ENCODE peak calls at places on chromosomes 2 and 18, in six cellular contexts. K, F, V, O, U and Q are unnamed samples.
A peak's percentile ranks its signal among the peaks of the same experiment; 100 is the strongest.

GRCh38 chr2:233120459-233120858 is 60.3 kb downstream of the INPP5D start:
- DNase-seq in K (no peak), F (no peak), V (no peak), O (no peak), U (no peak), Q (no peak)

GRCh38 chr18:12309683-12310198 is 1.7 kb downstream of the TUBB6 start:
- DNase-seq in K (no peak), F (no peak), V (no peak), O (no peak), U (no peak), Q (no peak)

GRCh38 chr2:241772063-241772499 is 4.5 kb upstream of the GAL3ST2 start:
- DNase-seq in K (peak; percentile 67), F (no peak), V (no peak), O (no peak), U (no peak), Q (no peak)

GRCh38 chr2:149161481-149162225 is 123.2 kb downstream of the LYPD6B start:
- DNase-seq in K (no peak), F (no peak), V (no peak), O (no peak), U (no peak), Q (no peak)

GRCh38 chr2:73269686-73270465 is 14.4 kb downstream of the FBXO41 start:
- DNase-seq in K (no peak), F (no peak), V (no peak), O (no peak), U (no peak), Q (no peak)

GRCh38 chr18:51021226-51021965 is 8.6 kb upstream of the SMAD4 start:
- DNase-seq in K (no peak), F (no peak), V (no peak), O (no peak), U (no peak), Q (no peak)

GRCh38 chr2:163755366-163755765 is 19.6 kb upstream of the FIGN start:
- DNase-seq in K (no peak), F (no peak), V (no peak), O (no peak), U (no peak), Q (no peak)

GRCh38 chr2:196808281-196808680 is 874 bp downstream of the C2orf66 start:
- DNase-seq in K (no peak), F (no peak), V (no peak), O (no peak), U (peak; percentile 7), Q (no peak)

GRCh38 chr2:55811048-55811447 is 112.5 kb downstream of the EFEMP1 start:
- DNase-seq in K (no peak), F (no peak), V (no peak), O (no peak), U (no peak), Q (no peak)

GRCh38 chr2:30266051-30266621 is 34.8 kb downstream of the LBH start:
- DNase-seq in K (no peak), F (no peak), V (no peak), O (no peak), U (no peak), Q (no peak)

GRCh38 chr2:146324954-146325353 is 1519.9 kb upstream of the ACVR2A start:
- DNase-seq in K (no peak), F (no peak), V (no peak), O (no peak), U (no peak), Q (no peak)

GRCh38 chr2:128832946-128833560 is 514.4 kb upstream of the HS6ST1 start:
- DNase-seq in K (no peak), F (no peak), V (no peak), O (no peak), U (peak; percentile 34), Q (no peak)

GRCh38 chr2:239533917-239534316 is 133.1 kb upstream of the HDAC4 start:
- DNase-seq in K (no peak), F (no peak), V (no peak), O (no peak), U (no peak), Q (no peak)

GRCh38 chr2:96580771-96581170 is 44.2 kb downstream of the ARID5A start:
- DNase-seq in K (peak; percentile 46), F (peak; percentile 33), V (no peak), O (peak; percentile 16), U (peak; percentile 20), Q (no peak)

GRCh38 chr2:165868211-165868610 is 74.2 kb upstream of the GALNT3 start:
- DNase-seq in K (no peak), F (no peak), V (no peak), O (no peak), U (peak; percentile 33), Q (no peak)

GRCh38 chr2:97751752-97752151 is 38.4 kb downstream of the ZAP70 start:
- DNase-seq in K (no peak), F (no peak), V (no peak), O (no peak), U (no peak), Q (no peak)

GRCh38 chr2:229520582-229521221 is 193.7 kb downstream of the DNER start:
- DNase-seq in K (no peak), F (no peak), V (no peak), O (no peak), U (no peak), Q (no peak)

GRCh38 chr18:31828613-31829012 is 67.9 kb upstream of the SLC25A52 start:
- DNase-seq in K (no peak), F (no peak), V (no peak), O (no peak), U (no peak), Q (no peak)

GRCh38 chr2:63865159-63865799 is 23.6 kb downstream of the UGP2 start:
- DNase-seq in K (peak; percentile 16), F (no peak), V (no peak), O (no peak), U (no peak), Q (no peak)

GRCh38 chr2:216804357-216805350 is 55.2 kb downstream of the TNP1 start:
- DNase-seq in K (no peak), F (no peak), V (no peak), O (no peak), U (no peak), Q (no peak)

GRCh38 chr18:45413180-45413836 is 202.0 kb upstream of the SLC14A2 start:
- DNase-seq in K (no peak), F (no peak), V (no peak), O (no peak), U (no peak), Q (no peak)

GRCh38 chr18:9834551-9834950 is 51.2 kb upstream of the TXNDC2 start:
- DNase-seq in K (no peak), F (no peak), V (no peak), O (no peak), U (no peak), Q (no peak)

GRCh38 chr2:20042531-20042930 is 8.9 kb downstream of the LAPTM4A start:
- DNase-seq in K (no peak), F (no peak), V (no peak), O (no peak), U (no peak), Q (no peak)

GRCh38 chr2:211941359-211941758 is 597.2 kb downstream of the ERBB4 start:
- DNase-seq in K (no peak), F (no peak), V (no peak), O (no peak), U (no peak), Q (no peak)

GRCh38 chr2:180599804-180600203 is 380.6 kb upstream of the UBE2E3 start:
- DNase-seq in K (no peak), F (no peak), V (no peak), O (no peak), U (peak; percentile 7), Q (no peak)

GRCh38 chr2:197938555-197938954 is 134.2 kb downstream of the PLCL1 start:
- DNase-seq in K (no peak), F (no peak), V (no peak), O (no peak), U (no peak), Q (no peak)

GRCh38 chr18:27377251-27377650 is 192.1 kb upstream of the CHST9 start:
- DNase-seq in K (no peak), F (no peak), V (no peak), O (no peak), U (no peak), Q (no peak)

GRCh38 chr18:27382477-27383216 is 197.5 kb upstream of the CHST9 start:
- DNase-seq in K (no peak), F (no peak), V (no peak), O (no peak), U (no peak), Q (no peak)

DNA sequence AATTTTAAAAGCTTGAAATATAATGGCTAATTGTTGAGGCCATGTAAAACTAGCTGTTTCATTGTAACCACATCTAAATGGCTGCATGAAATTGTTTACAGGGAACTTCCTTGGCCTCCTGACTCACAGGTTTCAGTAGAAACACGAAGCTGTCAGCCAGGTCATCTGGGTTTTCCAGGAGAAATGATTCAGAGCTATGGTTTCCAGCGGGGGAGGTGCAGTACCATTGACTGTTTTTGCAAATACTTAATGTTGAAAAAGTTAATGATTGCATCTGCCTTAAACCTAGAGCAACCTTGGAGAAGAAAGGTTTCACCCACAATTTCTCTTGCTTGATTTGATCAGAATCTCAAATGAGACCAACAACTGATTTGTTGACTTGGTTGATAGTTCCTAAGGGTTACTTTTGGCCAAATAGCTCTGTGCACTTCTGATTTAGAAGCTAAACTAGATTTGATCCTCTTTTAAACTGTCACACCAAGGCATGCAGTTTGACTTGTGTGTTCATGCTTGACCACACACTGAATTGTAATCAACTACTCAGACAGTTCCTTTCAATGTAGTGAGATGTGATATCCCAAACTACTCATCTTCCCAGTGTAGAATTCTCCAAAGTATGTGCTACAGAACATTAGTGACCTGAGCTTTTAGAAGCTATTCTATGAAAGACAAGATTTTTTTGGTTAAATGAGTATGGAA is 193.4 kb upstream of the CHST9 start:
- DNase-seq in K (no peak), F (no peak), V (no peak), O (no peak), U (no peak), Q (no peak)
- TF ChIP-seq JUND in K (no peak), F (no peak), V (no peak), O (no peak), U (peak; percentile 52), Q (no peak)

GRCh38 chr2:11851881-11852280 is 105.4 kb downstream of the LPIN1 start:
- DNase-seq in K (no peak), F (no peak), V (no peak), O (no peak), U (no peak), Q (no peak)

GRCh38 chr2:11856095-11856494 is 109.7 kb downstream of the LPIN1 start:
- DNase-seq in K (no peak), F (no peak), V (no peak), O (no peak), U (no peak), Q (no peak)

GRCh38 chr2:11853197-11853588 is 106.8 kb downstream of the LPIN1 start:
- DNase-seq in K (no peak), F (no peak), V (no peak), O (no peak), U (no peak), Q (no peak)

GRCh38 chr2:11852526-11853196 is 106.2 kb downstream of the LPIN1 start:
- DNase-seq in K (no peak), F (no peak), V (no peak), O (no peak), U (no peak), Q (no peak)

GRCh38 chr2:11855120-11855760 is 108.8 kb downstream of the LPIN1 start:
- DNase-seq in K (no peak), F (no peak), V (no peak), O (no peak), U (no peak), Q (no peak)
- TF ChIP-seq JUND in K (no peak), F (no peak), V (no peak), O (no peak), U (no peak), Q (no peak)

GRCh38 chr2:174395284-174395968 is at the start of gene SCRN3:
- DNase-seq in K (peak; percentile 94), F (peak; percentile 84), V (peak; percentile 82), O (peak; percentile 68), U (peak; percentile 87), Q (peak; percentile 76)
- TF ChIP-seq JUND in K (no peak), F (peak; percentile 68), V (no peak), O (no peak), U (no peak), Q (no peak)

GRCh38 chr18:49052891-49053644 is 102.3 kb upstream of the SMAD7 start:
- DNase-seq in K (no peak), F (no peak), V (no peak), O (no peak), U (peak; percentile 75), Q (no peak)
- TF ChIP-seq JUND in K (no peak), F (no peak), V (no peak), O (no peak), U (peak; percentile 91), Q (no peak)